ENCODE peak calls at places on chromosomes 3 and 15, in four cellular contexts. One of them, this sample, is unnamed.

GRCh38 chr15:40991355-40991754 is 38.1 kb downstream of the CHAC1 start:
- DNase-seq in H9: no peak
- DNase-seq in H1: no peak
- DNase-seq in IMR-90: no peak
- DNase-seq in this sample: peak; percentile 47

GRCh38 chr15:94230886-94231727 is at the start of gene MCTP2:
- DNase-seq in IMR-90: peak; percentile 70
- DNase-seq in H1: peak; percentile 85
- DNase-seq in H9: peak; percentile 92
- DNase-seq in this sample: peak; percentile 90

GRCh38 chr15:70327328-70328136 is 229.8 kb upstream of the TLE3 start:
- DNase-seq in H9: no peak
- DNase-seq in H1: peak; percentile 39
- DNase-seq in IMR-90: peak; percentile 43
- DNase-seq in this sample: peak; percentile 79

GRCh38 chr3:177512945-177513671 is 315.8 kb upstream of the TBL1XR1 start:
- DNase-seq in H1: no peak
- DNase-seq in IMR-90: no peak
- DNase-seq in H9: no peak
- DNase-seq in this sample: no peak

GRCh38 chr15:59543721-59544547 is 67.6 kb upstream of the GCNT3 start:
- DNase-seq in H1: no peak
- DNase-seq in IMR-90: no peak
- DNase-seq in H9: no peak
- DNase-seq in this sample: no peak

GRCh38 chr3:23663661-23664186 is 142.0 kb upstream of the UBE2E1 start:
- DNase-seq in IMR-90: no peak
- DNase-seq in H1: no peak
- DNase-seq in H9: no peak
- DNase-seq in this sample: no peak

GRCh38 chr3:155086041-155086440 is 5.9 kb downstream of the MME start:
- DNase-seq in IMR-90: no peak
- DNase-seq in H9: no peak
- DNase-seq in H1: no peak
- DNase-seq in this sample: no peak

GRCh38 chr3:122609798-122610559 is 32.5 kb downstream of the PARP15 start:
- DNase-seq in IMR-90: peak; percentile 89
- DNase-seq in H1: no peak
- DNase-seq in H9: no peak
- DNase-seq in this sample: no peak

GRCh38 chr3:138079901-138080300 is 35.5 kb downstream of the DZIP1L start:
- DNase-seq in H1: no peak
- DNase-seq in IMR-90: peak; percentile 6
- DNase-seq in H9: no peak
- DNase-seq in this sample: no peak

GRCh38 chr3:193816656-193817311 is 223.8 kb downstream of the OPA1 start:
- DNase-seq in H1: peak; percentile 70
- DNase-seq in IMR-90: peak; percentile 11
- DNase-seq in H9: peak; percentile 92
- DNase-seq in this sample: peak; percentile 95

GRCh38 chr15:74179101-74179841 is 5.8 kb downstream of the ISLR start:
- DNase-seq in H1: no peak
- DNase-seq in IMR-90: peak; percentile 86
- DNase-seq in H9: no peak
- DNase-seq in this sample: no peak

GRCh38 chr15:45386420-45386819 is 8.1 kb upstream of the GATM start:
- DNase-seq in H1: no peak
- DNase-seq in H9: no peak
- DNase-seq in IMR-90: no peak
- DNase-seq in this sample: no peak

GRCh38 chr3:120846073-120846472 is 61.9 kb upstream of the STXBP5L start:
- DNase-seq in H9: peak; percentile 66
- DNase-seq in H1: peak; percentile 59
- DNase-seq in IMR-90: no peak
- DNase-seq in this sample: peak; percentile 75

DNA sequence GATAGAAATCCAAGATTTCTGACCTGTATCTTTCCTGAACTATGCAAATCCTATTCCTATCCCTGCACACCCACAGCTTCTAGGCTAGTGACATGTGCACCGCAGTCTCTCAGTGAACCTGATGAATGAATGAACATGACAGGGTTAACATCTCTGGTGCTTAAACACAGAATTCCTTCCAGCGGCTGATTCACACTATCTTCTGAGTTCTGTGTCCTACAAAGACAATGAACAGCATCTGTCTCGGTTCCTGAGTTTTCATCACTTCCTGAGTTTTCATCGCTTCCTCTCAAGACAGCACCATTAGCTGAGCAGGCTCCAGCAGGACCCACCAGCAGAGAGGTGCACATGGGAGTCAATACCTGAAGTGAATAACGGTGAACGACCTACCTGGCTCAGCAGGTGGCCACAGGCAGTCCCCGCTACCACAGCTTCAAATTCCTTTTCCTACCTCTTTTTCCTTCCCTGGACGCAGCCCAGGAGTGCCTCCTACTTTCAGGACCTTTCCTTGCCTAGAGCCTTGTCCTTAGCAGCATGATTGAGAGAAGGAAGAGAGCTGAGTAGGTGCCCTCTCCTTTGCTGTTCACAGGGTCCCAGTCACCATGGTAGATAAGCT is 113.5 kb downstream of the IGF2BP2 start:
- DNase-seq in H1: peak; percentile 50
- DNase-seq in H9: no peak
- DNase-seq in IMR-90: peak; percentile 59
- DNase-seq in this sample: no peak
- H3K23ac ChIP-seq in H1: no peak overlapping the region
- H3K23ac ChIP-seq in H9: no peak overlapping the region
- H3K23ac ChIP-seq in IMR-90: peak overlapping the region; percentile 1
- H3K23ac ChIP-seq in this sample: no peak overlapping the region

DNA sequence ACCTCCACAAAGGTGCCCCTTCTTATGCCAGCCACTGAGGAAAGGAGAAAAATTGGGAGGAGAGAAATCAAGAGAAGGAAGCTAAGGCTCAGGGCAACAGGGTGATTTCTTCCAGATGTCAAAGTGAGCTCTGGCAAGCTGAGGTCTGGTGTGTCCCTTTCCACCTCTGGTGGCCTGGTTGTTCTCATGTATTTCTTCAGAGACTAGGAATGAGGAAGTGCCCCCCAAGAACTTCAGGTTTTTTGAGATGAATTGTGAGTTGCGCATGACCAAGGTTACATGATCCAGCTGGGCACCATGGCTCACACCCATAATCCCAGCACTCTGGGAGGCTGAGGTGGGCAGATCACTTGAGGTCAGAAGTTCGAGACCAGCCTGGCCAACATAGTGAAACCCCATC is 5.6 kb downstream of the RAB6B start:
- DNase-seq in H1: no peak
- DNase-seq in H9: no peak
- DNase-seq in IMR-90: no peak
- DNase-seq in this sample: no peak
- H3K4ac ChIP-seq in H1: no peak overlapping the region
- H3K4ac ChIP-seq in H9: no peak overlapping the region
- H3K4ac ChIP-seq in IMR-90: no peak overlapping the region
- H3K4ac ChIP-seq in this sample: no peak overlapping the region

GRCh38 chr3:16334909-16335308 is 69.9 kb downstream of the OXNAD1 start:
- DNase-seq in IMR-90: peak; percentile 5
- DNase-seq in H9: no peak
- DNase-seq in H1: no peak
- DNase-seq in this sample: no peak

GRCh38 chr3:16331319-16331883 is 66.4 kb downstream of the OXNAD1 start:
- DNase-seq in H1: no peak
- DNase-seq in IMR-90: no peak
- DNase-seq in H9: no peak
- DNase-seq in this sample: no peak

GRCh38 chr3:16335772-16336621 is 71.0 kb downstream of the OXNAD1 start:
- DNase-seq in H1: no peak
- DNase-seq in H9: no peak
- DNase-seq in IMR-90: no peak
- DNase-seq in this sample: no peak

GRCh38 chr3:16335364-16335763 is 70.4 kb downstream of the OXNAD1 start:
- DNase-seq in IMR-90: no peak
- DNase-seq in H1: no peak
- DNase-seq in H9: no peak
- DNase-seq in this sample: no peak

DNA sequence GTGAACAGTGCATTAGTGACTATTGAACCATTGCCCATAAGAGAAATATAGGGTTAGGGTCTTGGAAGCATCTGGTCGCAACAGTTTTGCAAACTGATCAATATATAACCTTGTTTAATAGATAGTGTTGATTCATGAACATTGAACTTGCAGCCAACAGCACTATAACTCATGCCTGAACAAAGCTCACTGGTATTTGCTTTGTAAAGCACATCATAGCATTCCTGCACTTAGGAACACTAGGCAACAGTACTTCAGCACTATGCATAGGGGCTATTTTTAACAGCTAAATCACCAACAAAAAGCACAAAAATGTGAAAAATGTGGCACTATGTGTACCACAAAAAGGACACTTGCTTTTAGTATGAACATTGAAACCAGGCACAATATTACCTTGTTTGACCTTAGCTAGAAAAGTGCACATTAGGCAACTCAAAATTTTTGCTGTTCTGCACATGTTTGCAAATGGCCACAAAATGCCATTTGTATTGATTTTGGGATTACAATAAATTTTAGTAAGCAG is 68.0 kb downstream of the OXNAD1 start:
- DNase-seq in H9: no peak
- DNase-seq in H1: no peak
- DNase-seq in IMR-90: peak; percentile 58
- DNase-seq in this sample: no peak
- H3K56ac ChIP-seq in H9: no peak overlapping the region
- H3K56ac ChIP-seq in H1: no peak overlapping the region
- H3K56ac ChIP-seq in IMR-90: no peak overlapping the region
- H3K56ac ChIP-seq in this sample: no peak overlapping the region

GRCh38 chr3:48468329-48468731 is 21.8 kb downstream of the ATRIP start:
- DNase-seq in H1: no peak
- DNase-seq in IMR-90: no peak
- DNase-seq in H9: no peak
- DNase-seq in this sample: no peak

GRCh38 chr3:48467473-48468267 is 21.1 kb downstream of the ATRIP start:
- DNase-seq in IMR-90: no peak
- DNase-seq in H9: no peak
- DNase-seq in H1: no peak
- DNase-seq in this sample: no peak

GRCh38 chr3:48465531-48466378 is 19.2 kb downstream of the ATRIP start:
- DNase-seq in IMR-90: peak; percentile 100
- DNase-seq in H9: peak; percentile 100
- DNase-seq in H1: peak; percentile 87
- DNase-seq in this sample: peak; percentile 100

GRCh38 chr3:48466386-48467109 is 20.0 kb downstream of the ATRIP start:
- DNase-seq in IMR-90: no peak
- DNase-seq in H9: peak; percentile 35
- DNase-seq in H1: no peak
- DNase-seq in this sample: no peak

GRCh38 chr3:48467110-48467454 is 20.5 kb downstream of the ATRIP start:
- DNase-seq in H1: no peak
- DNase-seq in IMR-90: no peak
- DNase-seq in H9: no peak
- DNase-seq in this sample: no peak
- H3K23ac ChIP-seq in H1: no peak overlapping the region
- H3K23ac ChIP-seq in IMR-90: peak overlapping the region; percentile 66
- H3K23ac ChIP-seq in H9: no peak overlapping the region
- H3K23ac ChIP-seq in this sample: no peak overlapping the region